ENCODE peak calls at places on chromosomes 3 and 15, in nine cellular contexts. G is progenitor cell of endocrine pancreas, X is WTC11, M is osteoblast, E is fibroblast of pulmonary artery, L is ovary, T is Panc1, W is RWPE1, I is lower leg skin. F is an unnamed sample.
A peak's percentile ranks its signal among the peaks of the same experiment; 100 is the strongest.

GRCh38 chr3:64080839-64081630 is 57.7 kb upstream of the PSMD6 start:
- DNase-seq in G (no peak), X (no peak), M (no peak), E (no peak), L (no peak), T (no peak), W (no peak), I (no peak), F (no peak)

GRCh38 chr3:36937492-36937891 is 7.4 kb downstream of the TRANK1 start:
- DNase-seq in G (no peak), X (no peak), M (peak; percentile 58), E (no peak), L (no peak), T (no peak), W (no peak), I (no peak), F (no peak)

GRCh38 chr15:93451265-93451664 is 362.3 kb upstream of the RGMA start:
- DNase-seq in G (no peak), X (no peak), M (no peak), E (no peak), L (no peak), T (no peak), W (no peak), I (peak; percentile 27), F (no peak)

GRCh38 chr3:86562095-86562494 is 428.9 kb downstream of the VGLL3 start:
- DNase-seq in G (no peak), X (no peak), M (no peak), E (no peak), L (no peak), T (no peak), W (no peak), I (no peak), F (peak; percentile 28)

GRCh38 chr3:134216206-134216764 is 34.4 kb downstream of the RYK start:
- DNase-seq in G (no peak), X (no peak), M (no peak), E (no peak), L (no peak), T (no peak), W (no peak), I (no peak), F (no peak)

GRCh38 chr15:43867096-43867495 is 40.3 kb downstream of the WDR76 start:
- DNase-seq in G (no peak), X (no peak), M (no peak), E (no peak), L (no peak), T (no peak), W (no peak), I (no peak), F (no peak)

GRCh38 chr15:100020181-100020580 is 286.9 kb upstream of the LYSMD4 start:
- DNase-seq in G (no peak), X (peak; percentile 61), M (peak; percentile 31), E (no peak), L (no peak), T (no peak), W (no peak), I (no peak), F (no peak)

GRCh38 chr3:74711913-74712512 is 97.6 kb upstream of the CNTN3 start:
- DNase-seq in G (no peak), X (no peak), M (no peak), E (no peak), L (no peak), T (no peak), W (no peak), I (no peak), F (no peak)

GRCh38 chr3:131353946-131354345 is 27.6 kb upstream of the NUDT16 start:
- DNase-seq in G (no peak), X (no peak), M (no peak), E (no peak), L (no peak), T (no peak), W (no peak), I (no peak), F (no peak)

GRCh38 chr15:68442041-68442440 is 10.1 kb upstream of the ITGA11 start:
- DNase-seq in G (no peak), X (no peak), M (peak; percentile 51), E (no peak), L (peak; percentile 36), T (no peak), W (no peak), I (peak; percentile 48), F (no peak)

GRCh38 chr3:64501298-64501906 is 186.4 kb downstream of the ADAMTS9 start:
- DNase-seq in G (no peak), X (no peak), M (peak; percentile 77), E (no peak), L (no peak), T (no peak), W (no peak), I (no peak), F (no peak)

GRCh38 chr15:60374628-60375081 is 23.1 kb downstream of the ANXA2 start:
- DNase-seq in G (peak; percentile 21), X (peak; percentile 30), M (peak; percentile 83), E (peak; percentile 93), L (no peak), T (peak; percentile 98), W (peak; percentile 88), I (no peak), F (no peak)

GRCh38 chr15:101489633-101490407 is at the start of gene PCSK6:
- DNase-seq in G (no peak), X (peak; percentile 57), M (peak; percentile 96), E (no peak), L (no peak), T (no peak), W (peak; percentile 43), I (no peak), F (peak; percentile 52)

DNA sequence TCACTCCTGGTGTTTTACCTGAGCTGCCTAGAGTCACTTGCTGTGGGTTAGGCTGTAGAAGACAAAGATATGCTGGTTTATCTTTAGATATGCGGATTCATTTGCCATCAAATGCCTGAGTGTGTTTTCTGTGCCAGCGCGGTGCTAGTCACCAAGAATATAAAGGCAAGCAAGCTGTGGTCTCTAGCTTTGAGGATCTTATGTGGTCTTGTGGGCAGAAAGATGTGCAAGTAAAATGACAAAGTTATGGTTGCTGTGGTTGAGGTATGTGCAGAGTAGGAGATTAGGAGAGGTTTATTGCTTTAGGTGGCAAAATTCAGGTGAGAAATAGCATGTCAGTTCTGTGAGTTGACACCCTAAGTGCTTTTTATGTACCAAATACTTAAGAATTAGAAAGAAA is 94.2 kb downstream of the CGNL1 start:
- DNase-seq in G (no peak), X (no peak), M (no peak), E (no peak), L (no peak), T (no peak), W (no peak), I (no peak), F (no peak)
- TF ChIP-seq CTCF in G (no peak), X (no peak), M (no peak), E (no peak), L (no peak), T (no peak), W (no peak), I (no peak), F (no peak)

GRCh38 chr3:22537560-22537959 is 665.6 kb upstream of the UBE2E2 start:
- DNase-seq in G (no peak), X (no peak), M (no peak), E (no peak), L (no peak), T (no peak), W (no peak), I (no peak), F (no peak)
- TF ChIP-seq CTCF in G (no peak), X (no peak), M (no peak), E (no peak), L (no peak), T (no peak), W (no peak), I (no peak), F (no peak)

GRCh38 chr15:37101634-37102314 is 1.4 kb upstream of the MEIS2 start:
- DNase-seq in G (peak; percentile 77), X (peak; percentile 81), M (peak; percentile 97), E (peak; percentile 86), L (peak; percentile 81), T (peak; percentile 32), W (peak; percentile 53), I (no peak), F (peak; percentile 75)
- TF ChIP-seq CTCF in G (no peak), X (no peak), M (no peak), E (no peak), L (no peak), T (no peak), W (no peak), I (no peak), F (no peak)

GRCh38 chr3:39273119-39273518 is 6.7 kb downstream of the CX3CR1 start:
- DNase-seq in G (no peak), X (no peak), M (no peak), E (no peak), L (no peak), T (no peak), W (no peak), I (no peak), F (no peak)
- TF ChIP-seq CTCF in G (peak; percentile 38), X (no peak), M (peak; percentile 28), E (peak; percentile 21), L (no peak), T (no peak), W (no peak), I (no peak), F (no peak)

DNA sequence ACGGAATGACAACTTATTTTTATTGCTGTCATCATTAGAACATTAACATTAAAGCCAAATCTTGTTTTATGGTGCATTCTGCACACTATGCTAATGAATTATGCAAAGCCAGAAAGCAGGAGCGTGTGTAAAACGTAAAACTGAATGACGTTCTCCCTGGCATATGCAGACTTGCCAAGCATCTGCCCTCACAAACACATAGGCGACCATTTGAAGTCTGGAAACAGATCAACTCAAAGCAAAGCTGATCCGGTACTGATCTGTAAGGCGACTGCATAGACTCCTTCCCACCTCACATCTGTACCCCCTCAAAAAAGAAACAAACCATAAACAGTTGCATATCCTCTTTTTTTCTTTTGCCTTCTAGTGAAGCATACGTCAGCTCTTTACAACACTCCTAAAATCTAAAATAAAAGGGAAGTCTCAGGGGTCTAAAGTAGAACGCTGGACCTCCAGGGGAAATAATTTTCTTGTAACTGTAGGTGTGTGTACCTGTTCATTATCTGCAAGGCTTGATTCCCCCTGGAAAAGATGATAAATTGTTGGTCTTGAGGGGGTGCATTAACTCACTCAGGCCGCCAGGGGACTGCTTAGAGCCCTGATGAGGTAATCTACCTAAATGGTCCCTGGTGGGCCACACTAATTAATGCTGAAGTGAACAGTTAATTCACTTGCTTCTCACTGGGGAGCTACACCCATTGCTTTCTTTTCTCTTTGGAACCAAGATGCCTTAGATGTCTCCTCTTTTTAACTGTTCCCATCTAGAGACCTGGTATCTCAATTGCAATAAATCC is 231.4 kb downstream of the CDIN1 start:
- DNase-seq in G (no peak), X (peak; percentile 22), M (no peak), E (no peak), L (no peak), T (peak; percentile 8), W (no peak), I (no peak), F (peak; percentile 60)
- TF ChIP-seq CTCF in G (peak; percentile 51), X (peak; percentile 67), M (peak; percentile 28), E (peak; percentile 30), L (no peak), T (peak; percentile 65), W (no peak), I (no peak), F (peak; percentile 91)